ENCODE peak calls at places on chromosomes 2 and 18, in eight cellular contexts. L, S, W, G, B, U, I and V are unnamed samples.

GRCh38 chr2:201908901-201909300 is 102.6 kb downstream of the CDK15 start:
- DNase-seq in L (no peak), S (no peak), W (no peak), G (no peak), B (no peak), U (no peak), I (no peak), V (no peak)

GRCh38 chr2:102809291-102810189 is 47.7 kb downstream of the TMEM182 start:
- DNase-seq in L (no peak), S (peak; percentile 26), W (no peak), G (no peak), B (no peak), U (no peak), I (no peak), V (no peak)

GRCh38 chr2:126662623-126663022 is 6.7 kb downstream of the GYPC start:
- DNase-seq in L (no peak), S (no peak), W (peak; percentile 28), G (peak; percentile 45), B (no peak), U (no peak), I (no peak), V (no peak)

GRCh38 chr2:84713441-84713840 is 167.4 kb downstream of the TRABD2A start:
- DNase-seq in L (no peak), S (no peak), W (no peak), G (no peak), B (no peak), U (no peak), I (no peak), V (no peak)

GRCh38 chr2:45010706-45011036 is 1.4 kb upstream of the SIX2 start:
- DNase-seq in L (no peak), S (no peak), W (no peak), G (no peak), B (no peak), U (no peak), I (no peak), V (peak; percentile 40)

GRCh38 chr18:48952287-48953095 is 1.7 kb upstream of the SMAD7 start:
- DNase-seq in L (peak; percentile 77), S (no peak), W (peak; percentile 97), G (peak; percentile 75), B (peak; percentile 65), U (peak; percentile 65), I (peak; percentile 86), V (peak; percentile 97)

GRCh38 chr2:112579280-112579679 is 5.1 kb upstream of the CHCHD5 start:
- DNase-seq in L (no peak), S (no peak), W (peak; percentile 13), G (no peak), B (no peak), U (peak; percentile 9), I (no peak), V (no peak)

GRCh38 chr2:108787209-108787558 is 613 bp downstream of the CCDC138 start:
- DNase-seq in L (no peak), S (no peak), W (no peak), G (no peak), B (no peak), U (no peak), I (no peak), V (peak; percentile 36)

GRCh38 chr2:152762202-152762601 is 43.8 kb downstream of the ARL6IP6 start:
- DNase-seq in L (no peak), S (no peak), W (no peak), G (no peak), B (no peak), U (no peak), I (no peak), V (peak; percentile 4)

GRCh38 chr2:47344890-47345583 is 57.9 kb upstream of the MSH2 start:
- DNase-seq in L (no peak), S (peak; percentile 100), W (peak; percentile 100), G (no peak), B (peak; percentile 17), U (peak; percentile 97), I (peak; percentile 84), V (peak; percentile 99)

GRCh38 chr2:188517549-188518255 is 226.0 kb downstream of the GULP1 start:
- DNase-seq in L (no peak), S (no peak), W (no peak), G (no peak), B (no peak), U (no peak), I (no peak), V (peak; percentile 29)

GRCh38 chr2:55014962-55015939 is 35.0 kb downstream of the RTN4 start:
- DNase-seq in L (peak; percentile 21), S (peak; percentile 91), W (peak; percentile 28), G (no peak), B (peak; percentile 69), U (peak; percentile 81), I (peak; percentile 10), V (peak; percentile 84)

GRCh38 chr2:193496786-193497185 is 1302.1 kb upstream of the TMEFF2 start:
- DNase-seq in L (no peak), S (no peak), W (no peak), G (no peak), B (no peak), U (no peak), I (no peak), V (no peak)

GRCh38 chr2:48790407-48791170 is 35.1 kb upstream of the LHCGR start:
- DNase-seq in L (no peak), S (no peak), W (no peak), G (no peak), B (no peak), U (no peak), I (no peak), V (no peak)